ENCODE peak calls at places on chromosomes 1 and 21, in five cellular contexts. One of them, this sample, is unnamed.

GRCh38 chr21:46120301-46121285 is 22.7 kb downstream of the COL6A2 start:
- DNase-seq in thoracic aorta: no peak
- DNase-seq in SK-N-SH: peak; percentile 35
- DNase-seq in cardiac fibroblast: no peak
- DNase-seq in type B pancreatic cell: peak; percentile 61
- DNase-seq in this sample: peak; percentile 12

GRCh38 chr1:206117151-206117948 is at the start of gene AVPR1B:
- DNase-seq in thoracic aorta: no peak
- DNase-seq in SK-N-SH: peak; percentile 87
- DNase-seq in cardiac fibroblast: peak; percentile 44
- DNase-seq in type B pancreatic cell: peak; percentile 74
- DNase-seq in this sample: peak; percentile 60

GRCh38 chr1:26476958-26477357 is 4.7 kb downstream of the HMGN2 start:
- DNase-seq in thoracic aorta: no peak
- DNase-seq in SK-N-SH: no peak
- DNase-seq in cardiac fibroblast: no peak
- DNase-seq in type B pancreatic cell: no peak
- DNase-seq in this sample: no peak

GRCh38 chr1:30405081-30405480 is 318.3 kb downstream of the MATN1 start:
- DNase-seq in thoracic aorta: no peak
- DNase-seq in SK-N-SH: no peak
- DNase-seq in cardiac fibroblast: no peak
- DNase-seq in type B pancreatic cell: peak; percentile 47
- DNase-seq in this sample: no peak

GRCh38 chr1:30722175-30722537 is 1.2 kb downstream of the MATN1 start:
- DNase-seq in thoracic aorta: no peak
- DNase-seq in SK-N-SH: no peak
- DNase-seq in cardiac fibroblast: no peak
- DNase-seq in type B pancreatic cell: no peak
- DNase-seq in this sample: no peak

GRCh38 chr1:38776466-38776865 is 83.1 kb downstream of the RRAGC start:
- DNase-seq in thoracic aorta: no peak
- DNase-seq in SK-N-SH: no peak
- DNase-seq in cardiac fibroblast: no peak
- DNase-seq in type B pancreatic cell: no peak
- DNase-seq in this sample: no peak

GRCh38 chr1:2468041-2468472 is 8.0 kb upstream of the PLCH2 start:
- DNase-seq in thoracic aorta: no peak
- DNase-seq in SK-N-SH: peak; percentile 65
- DNase-seq in cardiac fibroblast: peak; percentile 31
- DNase-seq in type B pancreatic cell: no peak
- DNase-seq in this sample: no peak

GRCh38 chr1:46246548-46247432 is 773 bp upstream of the RAD54L start:
- DNase-seq in thoracic aorta: peak; percentile 9
- DNase-seq in SK-N-SH: peak; percentile 75
- DNase-seq in cardiac fibroblast: peak; percentile 55
- DNase-seq in type B pancreatic cell: peak; percentile 76
- DNase-seq in this sample: peak; percentile 33

GRCh38 chr1:150548324-150548631 is 930 bp upstream of the ADAMTSL4 start:
- DNase-seq in thoracic aorta: no peak
- DNase-seq in SK-N-SH: no peak
- DNase-seq in cardiac fibroblast: no peak
- DNase-seq in type B pancreatic cell: no peak
- DNase-seq in this sample: no peak

GRCh38 chr1:110627763-110628162 is 21.6 kb upstream of the KCNA2 start:
- DNase-seq in thoracic aorta: no peak
- DNase-seq in SK-N-SH: no peak
- DNase-seq in cardiac fibroblast: no peak
- DNase-seq in type B pancreatic cell: no peak
- DNase-seq in this sample: no peak

GRCh38 chr1:41355356-41355755 is 5.9 kb upstream of the FOXO6 start:
- DNase-seq in thoracic aorta: no peak
- DNase-seq in SK-N-SH: no peak
- DNase-seq in cardiac fibroblast: no peak
- DNase-seq in type B pancreatic cell: no peak
- DNase-seq in this sample: no peak

GRCh38 chr21:42263591-42264131 is 44.7 kb downstream of the ABCG1 start:
- DNase-seq in thoracic aorta: no peak
- DNase-seq in SK-N-SH: no peak
- DNase-seq in cardiac fibroblast: peak; percentile 76
- DNase-seq in type B pancreatic cell: no peak
- DNase-seq in this sample: peak; percentile 44

GRCh38 chr1:40039245-40039756 is 1.2 kb upstream of the CAP1 start:
- DNase-seq in thoracic aorta: peak; percentile 17
- DNase-seq in SK-N-SH: no peak
- DNase-seq in cardiac fibroblast: peak; percentile 66
- DNase-seq in type B pancreatic cell: no peak
- DNase-seq in this sample: no peak

GRCh38 chr1:213960963-213961362 is 26.8 kb upstream of the PROX1 start:
- DNase-seq in thoracic aorta: no peak
- DNase-seq in SK-N-SH: no peak
- DNase-seq in cardiac fibroblast: no peak
- DNase-seq in type B pancreatic cell: no peak
- DNase-seq in this sample: no peak

GRCh38 chr1:112877741-112878140 is 78.3 kb downstream of the SLC16A1 start:
- DNase-seq in thoracic aorta: no peak
- DNase-seq in SK-N-SH: no peak
- DNase-seq in cardiac fibroblast: no peak
- DNase-seq in type B pancreatic cell: no peak
- DNase-seq in this sample: no peak

GRCh38 chr1:17829579-17829978 is 74.4 kb downstream of the ACTL8 start:
- DNase-seq in thoracic aorta: no peak
- DNase-seq in SK-N-SH: peak; percentile 70
- DNase-seq in cardiac fibroblast: no peak
- DNase-seq in type B pancreatic cell: no peak
- DNase-seq in this sample: no peak

GRCh38 chr1:15739259-15739658 is 3.0 kb upstream of the TMEM82 start:
- DNase-seq in thoracic aorta: no peak
- DNase-seq in SK-N-SH: no peak
- DNase-seq in cardiac fibroblast: no peak
- DNase-seq in type B pancreatic cell: no peak
- DNase-seq in this sample: no peak

GRCh38 chr1:15741183-15741850 is 982 bp upstream of the TMEM82 start:
- DNase-seq in thoracic aorta: no peak
- DNase-seq in SK-N-SH: peak; percentile 88
- DNase-seq in cardiac fibroblast: peak; percentile 80
- DNase-seq in type B pancreatic cell: peak; percentile 83
- DNase-seq in this sample: peak; percentile 86

GRCh38 chr1:15740833-15741182 is 1.5 kb upstream of the TMEM82 start:
- DNase-seq in thoracic aorta: no peak
- DNase-seq in SK-N-SH: no peak
- DNase-seq in cardiac fibroblast: no peak
- DNase-seq in type B pancreatic cell: no peak
- DNase-seq in this sample: no peak

GRCh38 chr1:15738416-15739113 is 2.5 kb downstream of the SLC25A34 start:
- DNase-seq in thoracic aorta: no peak
- DNase-seq in SK-N-SH: peak; percentile 84
- DNase-seq in cardiac fibroblast: no peak
- DNase-seq in type B pancreatic cell: no peak
- DNase-seq in this sample: no peak

GRCh38 chr1:15739745-15740144 is 2.6 kb upstream of the TMEM82 start:
- DNase-seq in thoracic aorta: no peak
- DNase-seq in SK-N-SH: no peak
- DNase-seq in cardiac fibroblast: no peak
- DNase-seq in type B pancreatic cell: no peak
- DNase-seq in this sample: no peak
- TF ChIP-seq CTCF in thoracic aorta: no peak
- TF ChIP-seq CTCF in SK-N-SH: peak; percentile 30
- TF ChIP-seq CTCF in cardiac fibroblast: peak; percentile 27
- TF ChIP-seq CTCF in type B pancreatic cell: no peak
- TF ChIP-seq CTCF in this sample: no peak

GRCh38 chr1:63147783-63148182 is 174.6 kb upstream of the FOXD3 start:
- DNase-seq in thoracic aorta: no peak
- DNase-seq in SK-N-SH: no peak
- DNase-seq in cardiac fibroblast: no peak
- DNase-seq in type B pancreatic cell: no peak
- DNase-seq in this sample: no peak

GRCh38 chr1:63143482-63143881 is 178.9 kb upstream of the FOXD3 start:
- DNase-seq in thoracic aorta: no peak
- DNase-seq in SK-N-SH: no peak
- DNase-seq in cardiac fibroblast: no peak
- DNase-seq in type B pancreatic cell: no peak
- DNase-seq in this sample: no peak

GRCh38 chr1:63152572-63152971 is 169.8 kb upstream of the FOXD3 start:
- DNase-seq in thoracic aorta: no peak
- DNase-seq in SK-N-SH: no peak
- DNase-seq in cardiac fibroblast: no peak
- DNase-seq in type B pancreatic cell: no peak
- DNase-seq in this sample: no peak

DNA sequence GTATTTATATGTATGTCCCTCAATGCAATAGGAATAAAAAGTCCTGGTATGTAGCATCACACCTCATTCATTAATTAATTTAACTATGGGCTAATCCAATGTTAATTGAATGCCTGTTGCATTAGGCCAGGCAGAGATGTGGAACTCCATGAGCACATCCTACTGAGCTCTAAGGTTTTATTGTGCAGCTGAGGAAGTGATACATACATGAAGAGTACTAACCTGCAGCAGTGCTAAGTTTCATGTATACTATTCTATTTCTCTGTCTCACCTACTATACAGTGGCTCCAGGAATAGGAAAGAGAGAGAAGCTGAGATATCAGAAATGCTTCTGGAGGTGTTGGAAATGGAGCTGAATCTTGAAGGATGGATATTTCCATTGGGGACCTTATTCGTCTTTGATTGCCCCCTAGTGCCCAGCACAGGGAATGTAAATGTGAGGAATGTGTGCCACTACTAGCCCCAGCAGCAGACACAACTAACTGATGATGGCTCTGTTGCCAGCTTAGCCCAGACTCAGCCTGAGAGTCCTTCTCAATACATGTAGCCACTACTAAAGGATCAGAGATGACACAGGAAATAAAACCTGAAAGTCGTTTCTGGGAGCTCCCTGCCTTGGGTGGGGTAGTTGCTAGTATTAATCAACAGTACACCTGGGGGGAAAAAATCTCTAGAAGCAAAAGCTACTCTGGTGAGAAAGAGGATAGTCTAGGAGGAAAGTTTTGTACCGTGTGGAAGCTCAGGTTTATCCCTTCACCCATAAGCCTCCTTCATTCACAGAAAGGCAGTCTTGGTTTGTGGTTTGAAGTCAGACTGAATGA is 173.3 kb upstream of the FOXD3 start:
- DNase-seq in thoracic aorta: no peak
- DNase-seq in SK-N-SH: peak; percentile 41
- DNase-seq in cardiac fibroblast: peak; percentile 72
- DNase-seq in type B pancreatic cell: no peak
- DNase-seq in this sample: peak; percentile 49
- TF ChIP-seq CTCF in thoracic aorta: no peak
- TF ChIP-seq CTCF in SK-N-SH: peak; percentile 78
- TF ChIP-seq CTCF in cardiac fibroblast: peak; percentile 77
- TF ChIP-seq CTCF in type B pancreatic cell: peak; percentile 81
- TF ChIP-seq CTCF in this sample: peak; percentile 66

DNA sequence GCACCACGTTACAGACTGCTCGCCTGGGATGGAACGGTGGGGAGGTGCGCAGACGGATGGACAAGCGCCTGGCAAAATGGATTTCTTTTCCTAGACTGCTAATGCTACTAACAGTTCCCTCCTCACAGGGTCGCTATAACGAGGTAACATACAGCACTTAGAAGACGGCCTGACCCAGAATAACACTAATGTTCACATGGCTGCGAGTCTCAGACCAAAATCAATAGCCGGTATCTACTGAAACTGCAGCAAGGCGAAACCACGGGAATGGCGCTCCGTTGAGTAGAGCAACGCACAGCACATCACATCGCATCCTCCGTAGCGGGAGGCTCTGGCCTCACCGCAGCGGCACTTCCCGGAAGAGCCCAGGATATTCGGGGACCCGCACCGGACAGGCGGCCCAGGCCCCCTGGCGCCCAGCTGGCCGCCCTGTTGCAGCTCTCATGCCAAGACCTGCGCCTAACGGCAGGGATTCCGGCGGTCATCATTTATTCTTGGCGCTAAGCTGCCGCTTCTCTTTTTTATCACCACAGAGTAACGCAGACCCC is 46.6 kb downstream of the VPS26C start:
- DNase-seq in thoracic aorta: no peak
- DNase-seq in SK-N-SH: peak; percentile 82
- DNase-seq in cardiac fibroblast: peak; percentile 59
- DNase-seq in type B pancreatic cell: no peak
- DNase-seq in this sample: no peak
- TF ChIP-seq CTCF in thoracic aorta: no peak
- TF ChIP-seq CTCF in SK-N-SH: peak; percentile 25
- TF ChIP-seq CTCF in cardiac fibroblast: peak; percentile 15
- TF ChIP-seq CTCF in type B pancreatic cell: no peak
- TF ChIP-seq CTCF in this sample: no peak

GRCh38 chr1:172283766-172284165 is 136.7 kb upstream of the C1orf105 start:
- DNase-seq in thoracic aorta: no peak
- DNase-seq in SK-N-SH: no peak
- DNase-seq in cardiac fibroblast: no peak
- DNase-seq in type B pancreatic cell: no peak
- DNase-seq in this sample: no peak

GRCh38 chr1:172289448-172289847 is 131.0 kb upstream of the C1orf105 start:
- DNase-seq in thoracic aorta: no peak
- DNase-seq in SK-N-SH: no peak
- DNase-seq in cardiac fibroblast: no peak
- DNase-seq in type B pancreatic cell: no peak
- DNase-seq in this sample: no peak

GRCh38 chr1:172287207-172287606 is 133.3 kb upstream of the C1orf105 start:
- DNase-seq in thoracic aorta: peak; percentile 47
- DNase-seq in SK-N-SH: no peak
- DNase-seq in cardiac fibroblast: peak; percentile 86
- DNase-seq in type B pancreatic cell: no peak
- DNase-seq in this sample: no peak

GRCh38 chr1:172288611-172289010 is 131.9 kb upstream of the C1orf105 start:
- DNase-seq in thoracic aorta: no peak
- DNase-seq in SK-N-SH: no peak
- DNase-seq in cardiac fibroblast: peak; percentile 49
- DNase-seq in type B pancreatic cell: no peak
- DNase-seq in this sample: no peak

DNA sequence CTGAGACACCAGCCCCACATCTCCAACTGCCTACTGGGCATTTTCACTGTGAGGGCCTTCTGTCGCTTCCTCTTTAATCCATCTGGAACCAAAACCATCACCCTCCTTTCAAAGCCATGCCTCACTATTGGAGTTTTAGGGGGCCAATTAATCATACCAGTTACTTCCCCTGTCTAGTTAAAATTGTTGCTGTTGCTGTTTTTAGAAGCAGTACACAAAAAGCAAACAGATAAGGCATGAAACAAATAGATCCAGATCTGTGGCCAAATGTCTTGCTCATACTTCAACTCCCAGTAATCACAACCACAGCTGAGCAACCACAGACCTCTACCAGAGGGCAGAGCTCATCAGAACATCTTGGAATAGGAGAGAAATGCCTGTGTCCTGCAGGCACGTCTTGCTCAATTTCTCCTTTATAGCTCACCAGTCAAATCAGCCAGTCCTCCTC is 133.8 kb upstream of the C1orf105 start:
- DNase-seq in thoracic aorta: no peak
- DNase-seq in SK-N-SH: no peak
- DNase-seq in cardiac fibroblast: peak; percentile 89
- DNase-seq in type B pancreatic cell: no peak
- DNase-seq in this sample: no peak
- TF ChIP-seq CTCF in thoracic aorta: no peak
- TF ChIP-seq CTCF in SK-N-SH: no peak
- TF ChIP-seq CTCF in cardiac fibroblast: no peak
- TF ChIP-seq CTCF in type B pancreatic cell: no peak
- TF ChIP-seq CTCF in this sample: no peak

This sample was measured in glutamatergic neuron.